ENCODE peak calls at places on chromosomes 13 and 19, in nine cellular contexts. E is body of pancreas, C is ascending aorta, D is suprapubic skin, Z is transverse colon, O is left ventricle myocardium inferior, M is gastrocnemius medialis, I is Panc1, Q is endothelial cell of umbilical vein. V is an unnamed sample.

GRCh38 chr19:5298502-5298901 is 42.1 kb downstream of the PTPRS start:
- DNase-seq in D (peak; percentile 87), I (no peak), C (no peak), Q (no peak), Z (no peak), E (peak; percentile 75), M (no peak), O (no peak), V (no peak)

GRCh38 chr19:18894254-18895037 is 1.5 kb downstream of the CERS1 start:
- DNase-seq in E (peak; percentile 41), O (no peak), I (no peak), D (no peak), Z (no peak), Q (no peak), M (no peak), C (no peak), V (no peak)

GRCh38 chr19:39554701-39555311 is 14.8 kb upstream of the EID2 start:
- DNase-seq in M (no peak), I (no peak), C (no peak), Z (no peak), D (no peak), O (no peak), E (no peak), Q (no peak), V (no peak)

GRCh38 chr19:27738569-27739193 is 1474.3 kb downstream of the UQCRFS1 start:
- DNase-seq in Z (no peak), E (no peak), D (no peak), M (no peak), C (no peak), I (no peak), O (no peak), Q (no peak), V (no peak)

GRCh38 chr19:29927944-29928669 is 13.9 kb upstream of the URI1 start:
- DNase-seq in C (no peak), I (no peak), D (no peak), O (no peak), E (no peak), M (no peak), Q (no peak), Z (no peak), V (no peak)

GRCh38 chr19:33282036-33282686 is 20.2 kb downstream of the CEBPA start:
- DNase-seq in D (no peak), Z (no peak), O (no peak), M (no peak), E (no peak), C (no peak), I (no peak), Q (no peak), V (no peak)

GRCh38 chr19:11125994-11126685 is 29.4 kb downstream of the SPC24 start:
- DNase-seq in D (peak; percentile 88), I (no peak), O (peak; percentile 80), M (peak; percentile 63), Q (peak; percentile 68), E (peak; percentile 80), Z (peak; percentile 86), C (peak; percentile 91), V (peak; percentile 49)

GRCh38 chr13:28730762-28731161 is 12.0 kb upstream of the SLC46A3 start:
- DNase-seq in E (no peak), O (no peak), Z (no peak), Q (no peak), C (no peak), D (no peak), I (no peak), M (no peak), V (no peak)

GRCh38 chr13:74816737-74817136 is 665.2 kb downstream of the TBC1D4 start:
- DNase-seq in M (no peak), E (no peak), I (no peak), O (no peak), Q (no peak), C (no peak), D (no peak), Z (no peak), V (no peak)

GRCh38 chr13:46339035-46339666 is 47.9 kb downstream of the RUBCNL start:
- DNase-seq in O (peak; percentile 28), I (no peak), M (peak; percentile 31), Z (peak; percentile 31), E (peak; percentile 71), Q (no peak), D (no peak), C (no peak), V (peak; percentile 90)

GRCh38 chr19:35216833-35217707 is 11.5 kb downstream of the FAM187B start:
- DNase-seq in Q (no peak), O (no peak), D (peak; percentile 44), C (no peak), Z (peak; percentile 65), E (peak; percentile 73), M (peak; percentile 29), I (no peak), V (no peak)

GRCh38 chr19:6268382-6268771 is 11.4 kb downstream of the MLLT1 start:
- DNase-seq in D (no peak), C (no peak), Z (no peak), Q (no peak), O (no peak), E (no peak), M (no peak), I (no peak), V (no peak)

GRCh38 chr19:48442116-48443035 is 3.4 kb upstream of the GRWD1 start:
- DNase-seq in M (no peak), Q (no peak), I (no peak), O (no peak), C (no peak), E (no peak), Z (no peak), D (no peak), V (no peak)

GRCh38 chr13:33109801-33110200 is 93.6 kb downstream of the KL start:
- DNase-seq in O (no peak), E (no peak), I (peak; percentile 10), Z (no peak), D (no peak), M (no peak), C (no peak), Q (no peak), V (no peak)

GRCh38 chr13:75194717-75195116 is 287.3 kb downstream of the TBC1D4 start:
- DNase-seq in I (no peak), D (no peak), M (no peak), C (no peak), Z (no peak), Q (peak; percentile 25), E (no peak), O (no peak), V (no peak)

GRCh38 chr19:29446331-29446730 is 79.5 kb upstream of the VSTM2B start:
- DNase-seq in M (no peak), I (no peak), Z (no peak), C (no peak), O (no peak), D (no peak), E (no peak), Q (no peak), V (no peak)

GRCh38 chr13:53732664-53733063 is 704.1 kb downstream of the OLFM4 start:
- DNase-seq in E (peak; percentile 2), D (no peak), C (no peak), M (no peak), Q (no peak), I (no peak), Z (no peak), O (no peak), V (no peak)
- H3K4me3 ChIP-seq in E (no peak overlapping the region), D (no peak overlapping the region), C (no peak overlapping the region), M (no peak overlapping the region), Q (no peak overlapping the region), I (no peak overlapping the region), Z (no peak overlapping the region), O (no peak overlapping the region), V (no peak overlapping the region)

DNA sequence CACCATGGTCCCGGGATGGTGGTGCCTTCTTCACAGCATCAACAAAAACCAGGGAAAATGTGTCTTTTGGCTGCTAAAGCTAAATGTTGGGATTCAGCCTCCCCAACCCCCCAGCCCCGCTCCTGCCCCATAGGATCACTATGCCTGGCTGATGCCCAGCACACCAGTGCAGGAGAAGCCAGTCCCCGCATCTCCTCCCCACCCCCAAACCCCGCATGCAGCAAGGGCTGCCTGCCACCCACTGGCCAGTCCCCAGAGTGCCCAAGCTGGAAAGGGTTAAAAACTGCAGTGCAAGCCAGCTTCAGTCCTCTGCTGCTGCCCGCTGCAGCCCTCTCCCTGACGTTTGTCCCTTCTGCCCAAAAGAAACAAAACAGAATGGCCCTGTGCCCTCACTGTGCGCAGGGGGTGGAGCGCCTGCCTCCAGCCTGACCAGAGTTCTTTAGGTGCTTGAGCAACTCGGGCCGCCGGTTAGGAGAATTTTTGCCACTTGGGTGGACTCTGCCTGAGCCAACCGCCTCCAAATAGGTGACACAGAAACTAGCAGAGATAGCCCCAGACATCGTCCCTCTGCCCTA is 3.7 kb downstream of the CALM3 start:
- DNase-seq in D (peak; percentile 67), M (no peak), C (peak; percentile 78), Z (no peak), Q (no peak), E (no peak), I (no peak), O (no peak), V (no peak)
- H3K27ac ChIP-seq in D (peak overlapping the region; percentile 29), M (peak overlapping the region; percentile 4), C (peak overlapping the region; percentile 98), Z (no peak overlapping the region), Q (no peak overlapping the region), E (no peak overlapping the region), I (no peak overlapping the region), O (peak overlapping the region; percentile 47), V (no peak overlapping the region)

GRCh38 chr13:94115054-94115453 is 364.4 kb downstream of the DCT start:
- DNase-seq in D (no peak), M (no peak), Q (no peak), O (no peak), I (no peak), E (no peak), C (no peak), Z (no peak), V (no peak)
- TF ChIP-seq CTCF in D (no peak), M (no peak), Q (no peak), O (no peak), I (no peak), E (no peak), C (no peak), Z (no peak), V (peak; percentile 21)

DNA sequence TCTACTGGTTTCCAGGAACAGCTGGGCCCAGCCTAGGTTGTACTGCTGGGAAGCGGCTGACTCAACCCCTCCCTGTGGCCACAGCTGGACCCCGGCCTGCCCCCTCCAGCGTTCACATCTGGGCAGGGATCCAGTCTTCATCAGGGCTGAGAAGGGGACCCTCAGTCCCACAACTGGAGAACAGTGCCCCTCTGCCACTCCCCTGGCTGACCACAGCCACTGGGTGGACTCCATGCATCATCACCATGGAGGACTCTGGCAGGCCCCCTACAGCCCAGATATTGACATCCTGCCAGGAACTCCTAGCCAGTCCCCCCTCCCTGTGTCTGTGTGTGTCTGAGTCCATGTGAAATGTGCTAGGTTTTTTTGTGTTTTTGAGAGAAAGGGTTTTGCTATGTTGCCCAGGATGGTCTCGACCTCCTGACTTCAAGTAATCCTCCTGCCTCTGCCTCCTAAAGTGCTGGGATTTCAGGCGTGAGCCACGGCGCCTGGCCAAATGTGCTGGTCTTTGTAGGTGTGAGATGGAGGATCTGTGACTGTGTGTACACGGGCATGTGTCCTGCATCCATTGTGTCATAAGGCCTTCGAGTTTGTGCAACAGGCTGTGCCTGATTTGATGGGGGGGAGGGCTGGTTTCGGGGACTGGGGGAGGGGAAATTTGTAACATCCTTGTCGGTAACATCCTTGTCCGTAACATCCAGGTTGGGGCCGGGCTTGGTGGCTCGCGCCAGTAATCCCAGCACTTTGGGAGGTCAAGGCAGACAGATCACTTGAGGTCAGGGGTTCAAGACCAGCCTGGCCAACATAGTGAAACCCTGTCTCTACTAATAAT is 4.0 kb upstream of the HOOK2 start:
- DNase-seq in E (peak; percentile 57), O (peak; percentile 73), D (no peak), Q (peak; percentile 67), M (peak; percentile 50), C (peak; percentile 82), Z (peak; percentile 46), I (no peak), V (peak; percentile 79)
- H3K4me3 ChIP-seq in E (no peak overlapping the region), O (peak overlapping the region; percentile 77), D (peak overlapping the region; percentile 62), Q (no peak overlapping the region), M (no peak overlapping the region), C (no peak overlapping the region), Z (peak overlapping the region; percentile 59), I (peak overlapping the region; percentile 81), V (peak overlapping the region; percentile 66)

V was measured in brain microvascular endothelial cell.